ENCODE peak calls at places on chromosome X, in five cellular contexts. W, B, N, Q and K are unnamed samples.

GRCh38 chrX:45847966-45848365 is 647.3 kb upstream of the DIPK2B start:
- DNase-seq in B (no peak), Q (no peak), W (no peak), N (no peak), K (no peak)

GRCh38 chrX:70132244-70132643 is 1.0 kb upstream of the IGBP1 start:
- DNase-seq in Q (no peak), N (no peak), W (no peak), B (no peak), K (no peak)

GRCh38 chrX:150366951-150367545 is 3.9 kb downstream of the MAMLD1 start:
- DNase-seq in W (peak; percentile 22), N (no peak), Q (no peak), B (no peak), K (no peak)

GRCh38 chrX:39149761-39150160 is 348.5 kb downstream of the MID1IP1 start:
- DNase-seq in N (no peak), Q (peak; percentile 3), B (peak; percentile 49), W (no peak), K (no peak)

GRCh38 chrX:147901476-147902126 is 10.1 kb upstream of the FMR1 start:
- DNase-seq in B (no peak), N (no peak), W (no peak), Q (no peak), K (no peak)

GRCh38 chrX:69021561-69021960 is 143.7 kb downstream of the PJA1 start:
- DNase-seq in B (no peak), N (no peak), Q (no peak), W (no peak), K (no peak)

GRCh38 chrX:63250253-63250868 is 100.8 kb downstream of the SPIN4 start:
- DNase-seq in B (peak; percentile 12), Q (peak; percentile 61), W (peak; percentile 4), N (no peak), K (peak; percentile 60)

GRCh38 chrX:67607436-67607835 is 63.6 kb downstream of the AR start:
- DNase-seq in Q (no peak), N (no peak), W (no peak), B (no peak), K (no peak)

GRCh38 chrX:123083924-123084323 is 100.2 kb upstream of the GRIA3 start:
- DNase-seq in N (no peak), B (no peak), Q (no peak), W (no peak), K (no peak)

GRCh38 chrX:155105919-155106318 is 34.6 kb downstream of the BRCC3 start:
- DNase-seq in B (no peak), N (no peak), W (no peak), Q (no peak), K (no peak)

GRCh38 chrX:121356850-121357171 is 309.4 kb downstream of the GLUD2 start:
- DNase-seq in W (no peak), N (no peak), Q (no peak), B (no peak), K (no peak)

GRCh38 chrX:85109235-85109634 is 105.6 kb downstream of the APOOL start:
- DNase-seq in W (peak; percentile 7), N (no peak), Q (peak; percentile 12), B (peak; percentile 59), K (no peak)

GRCh38 chrX:108537005-108537404 is 97.4 kb downstream of the COL4A5 start:
- DNase-seq in N (no peak), B (peak; percentile 17), Q (peak; percentile 22), W (peak; percentile 9), K (no peak)

GRCh38 chrX:71619193-71619592 is 882 bp upstream of the CXCR3 start:
- DNase-seq in B (no peak), Q (no peak), W (no peak), N (no peak), K (no peak)

GRCh38 chrX:103845165-103845653 is 13.2 kb upstream of the RAB9B start:
- DNase-seq in N (peak; percentile 29), B (peak; percentile 23), W (peak; percentile 44), Q (peak; percentile 10), K (peak; percentile 33)

DNA sequence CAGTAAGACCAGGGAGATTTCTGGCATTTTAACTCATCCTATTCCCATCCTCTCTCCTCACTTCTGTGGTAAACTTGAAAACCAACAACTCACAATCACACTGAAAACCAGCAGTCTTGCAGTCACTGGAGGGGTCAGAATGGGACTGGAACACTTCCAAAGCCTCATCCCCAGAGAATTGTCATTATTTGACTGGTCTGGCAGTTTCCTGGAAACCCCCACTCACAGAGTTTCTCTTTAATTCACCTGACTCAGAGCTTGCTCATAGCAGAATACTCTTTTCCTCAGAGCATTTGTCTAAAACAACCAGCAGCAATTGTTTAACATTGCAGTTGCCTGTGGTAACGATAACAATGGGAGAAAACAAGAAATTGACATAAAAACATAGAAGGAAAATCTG is 7.3 kb upstream of the RAB9B start:
- DNase-seq in W (no peak), B (no peak), N (no peak), Q (no peak), K (no peak)
- TF ChIP-seq KDM1A in W (no peak), B (no peak), N (no peak), Q (no peak), K (no peak)

GRCh38 chrX:19332983-19333382 is 10.7 kb upstream of the PDHA1 start:
- DNase-seq in W (no peak), Q (no peak), N (no peak), B (no peak), K (no peak)
- TF ChIP-seq KDM1A in W (no peak), Q (no peak), N (no peak), B (no peak), K (no peak)

DNA sequence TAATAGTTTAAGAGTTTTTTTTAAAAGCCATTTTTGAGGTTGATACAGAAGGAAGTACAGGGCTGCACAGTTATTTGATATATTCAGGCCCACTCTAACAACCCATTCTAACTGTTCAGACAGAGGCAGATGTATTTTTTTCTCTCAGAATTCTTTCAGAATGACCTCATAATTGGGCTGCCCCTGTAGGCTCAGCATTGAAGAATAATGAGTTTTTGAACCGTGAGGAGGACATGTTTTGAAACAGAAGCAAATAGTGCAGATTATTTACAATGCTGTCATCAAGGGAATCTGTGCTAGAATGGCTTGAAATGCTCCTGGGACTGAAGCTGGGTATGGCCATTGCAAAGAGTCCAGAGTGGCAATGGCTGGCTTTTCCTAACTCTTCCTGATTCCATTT is 158.2 kb downstream of the SOX3 start:
- DNase-seq in B (no peak), N (no peak), Q (no peak), W (no peak), K (no peak)
- TF ChIP-seq KDM1A in B (no peak), N (no peak), Q (no peak), W (no peak), K (no peak)

DNA sequence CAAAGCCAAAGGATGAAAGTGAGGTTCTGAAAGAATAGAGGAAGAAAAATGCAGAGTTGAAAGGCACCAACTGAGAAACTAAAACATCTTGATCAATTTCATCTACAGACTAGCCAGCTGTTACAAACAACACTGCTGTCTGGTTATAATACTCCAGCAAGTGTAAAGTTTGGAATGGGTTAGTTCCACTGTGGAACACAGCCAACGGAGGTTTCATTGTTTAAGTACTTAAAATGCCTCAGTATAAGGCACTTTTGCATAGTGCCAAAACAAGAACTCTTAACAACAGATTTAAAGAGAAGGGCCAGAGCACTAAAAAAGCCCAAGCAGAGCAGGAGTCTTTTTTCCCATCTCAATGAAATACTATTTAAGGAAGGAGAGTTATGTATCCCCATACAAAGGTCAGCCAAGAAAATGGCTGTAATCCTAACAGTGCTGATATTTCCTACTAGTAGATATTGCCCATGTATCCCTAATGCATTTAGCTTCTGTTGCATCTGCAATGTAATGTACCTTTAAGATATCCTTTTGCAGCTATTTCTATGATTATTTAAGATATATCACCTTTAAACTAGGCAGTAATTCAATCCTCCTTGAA is 16.5 kb downstream of the ACSL4 start:
- DNase-seq in Q (no peak), N (no peak), B (no peak), W (no peak), K (no peak)
- TF ChIP-seq KDM1A in Q (no peak), N (no peak), B (no peak), W (no peak), K (no peak)

DNA sequence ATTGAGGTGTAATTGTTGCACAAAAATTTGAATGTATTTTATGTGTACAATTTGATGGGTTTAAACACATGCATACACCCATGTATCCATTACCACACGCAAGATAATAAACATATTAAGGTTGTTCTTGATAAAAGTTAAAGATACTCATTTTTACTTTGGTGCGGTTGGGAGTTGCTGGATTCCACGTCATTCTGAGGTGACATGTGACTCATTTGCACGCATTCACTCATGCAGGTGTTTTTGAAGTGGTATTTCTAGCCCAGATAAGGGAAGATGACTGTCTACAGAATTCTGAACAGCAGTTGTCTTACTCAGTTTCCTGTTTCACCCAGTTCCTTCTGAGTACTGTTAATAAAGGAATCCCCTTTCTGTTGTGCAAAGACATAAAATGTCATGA is 142.0 kb downstream of the RTL3 start:
- DNase-seq in B (no peak), W (no peak), N (no peak), Q (no peak), K (peak; percentile 40)
- TF ChIP-seq KDM1A in B (no peak), W (no peak), N (no peak), Q (no peak), K (no peak)

GRCh38 chrX:1725472-1725871 is 110.6 kb downstream of the ASMT start:
- DNase-seq in N (no peak), W (no peak), B (no peak), Q (no peak), K (no peak)

DNA sequence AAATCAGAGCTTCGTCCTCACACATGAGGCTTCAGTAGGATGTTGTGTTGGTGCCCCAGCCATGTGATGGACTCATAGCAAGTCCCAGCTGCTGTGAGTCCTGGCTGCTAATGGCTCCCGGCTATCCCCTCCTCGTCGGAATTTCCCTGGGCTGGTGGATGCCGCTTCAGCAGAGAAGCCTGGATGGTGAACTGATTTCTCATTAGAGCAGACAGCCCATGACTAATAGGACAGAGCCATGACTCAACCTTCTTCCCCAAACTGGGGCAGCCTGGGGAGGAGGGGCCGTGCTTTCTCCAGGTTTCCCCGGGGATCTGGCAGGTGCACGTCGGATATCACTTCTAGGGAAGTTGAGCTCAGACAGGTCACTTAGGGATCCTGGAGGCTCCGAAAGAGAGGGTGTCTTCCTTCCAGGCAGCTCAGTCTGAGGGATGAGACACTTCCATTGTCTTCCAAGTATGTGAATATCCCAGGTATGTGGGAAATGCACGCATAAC is 112.7 kb downstream of the ASMT start:
- DNase-seq in N (peak; percentile 77), B (no peak), W (peak; percentile 81), Q (peak; percentile 7), K (no peak)
- TF ChIP-seq KDM1A in N (no peak), B (no peak), W (no peak), Q (no peak), K (no peak)

GRCh38 chrX:53681661-53682060 is 4.9 kb downstream of the HUWE1 start:
- DNase-seq in B (no peak), N (no peak), W (no peak), Q (no peak), K (no peak)

GRCh38 chrX:53685711-53686110 is 808 bp downstream of the HUWE1 start:
- DNase-seq in B (no peak), W (no peak), N (no peak), Q (no peak), K (no peak)

GRCh38 chrX:53684415-53685192 is 1.9 kb downstream of the HUWE1 start:
- DNase-seq in B (no peak), W (peak; percentile 1), N (no peak), Q (no peak), K (no peak)

GRCh38 chrX:53683556-53684414 is 2.7 kb downstream of the HUWE1 start:
- DNase-seq in N (peak; percentile 90), B (peak; percentile 83), W (peak; percentile 75), Q (peak; percentile 97), K (peak; percentile 95)

GRCh38 chrX:53682885-53683555 is 3.5 kb downstream of the HUWE1 start:
- DNase-seq in B (peak; percentile 45), W (peak; percentile 46), Q (peak; percentile 43), N (no peak), K (no peak)
- TF ChIP-seq KDM1A in B (no peak), W (no peak), Q (no peak), N (no peak), K (no peak)